ENCODE peak calls at places on chromosomes 4 and X, in ten cellular contexts. W is suprapubic skin, H is breast epithelium, I is A549, Q is AG04450, C is sigmoid colon, B is neural progenitor cell, Y is heart left ventricle, V is BE2C, S is HFF-Myc. M is an unnamed sample.
A peak's percentile ranks its signal among the peaks of the same experiment; 100 is the strongest.

GRCh38 chr4:95506264-95506663 is 42.5 kb downstream of the UNC5C start:
- DNase-seq in W (no peak), H (no peak), I (no peak), Q (no peak), C (no peak), B (no peak), Y (no peak), V (no peak), S (no peak), M (peak; percentile 20)

GRCh38 chr4:54539500-54540029 is 118.2 kb upstream of the KIT start:
- DNase-seq in W (peak; percentile 66), H (peak; percentile 61), I (peak; percentile 6), Q (no peak), C (no peak), B (peak; percentile 91), Y (peak; percentile 80), V (peak; percentile 73), S (no peak), M (no peak)

GRCh38 chr4:95165926-95166524 is 382.7 kb downstream of the UNC5C start:
- DNase-seq in W (no peak), H (no peak), I (peak; percentile 28), Q (peak; percentile 33), C (no peak), B (peak; percentile 85), Y (no peak), V (peak; percentile 51), S (peak; percentile 29), M (peak; percentile 63)

GRCh38 chrX:25976683-25977310 is 161.3 kb upstream of the MAGEB18 start:
- DNase-seq in W (no peak), H (no peak), I (no peak), Q (no peak), C (no peak), B (peak; percentile 62), Y (no peak), V (peak; percentile 11), S (no peak), M (no peak)

GRCh38 chr4:168388890-168389289 is 70.3 kb upstream of the DDX60 start:
- DNase-seq in W (no peak), H (no peak), I (no peak), Q (no peak), C (no peak), B (no peak), Y (no peak), V (no peak), S (no peak), M (peak; percentile 87)

GRCh38 chr4:38189445-38189844 is 229.2 kb downstream of the PTTG2 start:
- DNase-seq in W (no peak), H (no peak), I (peak; percentile 13), Q (peak; percentile 65), C (no peak), B (no peak), Y (no peak), V (no peak), S (peak; percentile 73), M (peak; percentile 91)

GRCh38 chrX:39445336-39445735 is 644.1 kb downstream of the MID1IP1 start:
- DNase-seq in W (no peak), H (no peak), I (no peak), Q (no peak), C (no peak), B (peak; percentile 48), Y (no peak), V (peak; percentile 22), S (no peak), M (no peak)

GRCh38 chr4:158020175-158020574 is 152.7 kb downstream of the GASK1B start:
- DNase-seq in W (peak; percentile 66), H (no peak), I (peak; percentile 10), Q (peak; percentile 86), C (peak; percentile 80), B (no peak), Y (no peak), V (no peak), S (peak; percentile 97), M (peak; percentile 84)

GRCh38 chr4:156638925-156639605 is 332.5 kb downstream of the PDGFC start:
- DNase-seq in W (no peak), H (no peak), I (no peak), Q (peak; percentile 8), C (no peak), B (no peak), Y (no peak), V (no peak), S (no peak), M (peak; percentile 13)

GRCh38 chr4:83646538-83646937 is 110.6 kb downstream of the GPAT3 start:
- DNase-seq in W (no peak), H (no peak), I (no peak), Q (no peak), C (no peak), B (no peak), Y (no peak), V (no peak), S (no peak), M (no peak)

GRCh38 chr4:6416518-6417286 is 55.7 kb downstream of the PPP2R2C start:
- DNase-seq in W (no peak), H (no peak), I (no peak), Q (no peak), C (no peak), B (no peak), Y (no peak), V (peak; percentile 59), S (no peak), M (no peak)

DNA sequence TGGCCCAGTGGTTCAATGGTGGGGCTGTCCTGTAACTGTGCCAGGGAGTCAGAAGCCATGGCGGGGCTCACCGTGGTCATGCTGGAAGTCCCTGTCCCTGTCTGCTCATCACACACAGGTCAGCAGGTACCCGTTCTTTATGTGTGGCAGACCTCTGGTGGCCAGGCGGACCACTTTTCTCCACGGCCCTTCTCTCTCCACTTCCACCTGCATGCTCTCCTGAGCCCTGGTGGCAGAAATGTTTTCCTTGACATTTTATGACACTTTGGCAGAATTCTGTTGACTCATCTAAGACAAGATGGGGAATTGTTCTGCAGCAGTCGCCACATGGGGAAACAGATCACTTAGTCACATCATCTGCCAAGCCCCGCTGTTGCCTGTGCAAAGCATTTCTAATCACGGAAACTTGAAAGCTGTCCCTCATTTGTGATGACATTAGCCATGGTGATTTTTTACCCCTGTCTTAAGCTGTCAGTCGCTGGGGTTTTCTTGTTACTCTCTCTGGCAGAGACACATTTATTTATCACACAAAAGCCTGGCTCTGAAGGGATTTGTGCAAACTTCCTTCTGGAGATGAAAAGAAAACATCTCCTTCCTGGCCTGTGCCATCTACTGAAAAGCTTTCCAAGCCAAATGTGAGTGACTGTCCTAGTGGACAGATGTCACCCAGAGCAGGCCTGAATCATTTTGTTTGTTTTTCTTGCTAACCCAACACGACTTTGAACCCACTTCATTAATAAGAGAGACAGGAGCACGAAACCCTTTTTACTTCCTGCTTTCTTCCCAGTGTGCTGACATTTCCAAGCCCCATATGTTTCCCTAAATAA is 38.8 kb upstream of the STIM2 start:
- DNase-seq in W (no peak), H (no peak), I (no peak), Q (no peak), C (no peak), B (no peak), Y (no peak), V (no peak), S (no peak), M (no peak)
- H3K4me3 ChIP-seq in W (no peak overlapping the region), H (no peak overlapping the region), I (no peak overlapping the region), Q (no peak overlapping the region), C (no peak overlapping the region), B (no peak overlapping the region), Y (no peak overlapping the region), V (no peak overlapping the region), S (no peak overlapping the region), M (no peak overlapping the region)

GRCh38 chrX:78946178-78946896 is 1.1 kb downstream of the P2RY10 start:
- DNase-seq in W (no peak), H (no peak), I (no peak), Q (no peak), C (no peak), B (no peak), Y (no peak), V (no peak), S (no peak), M (no peak)
- H3K4me3 ChIP-seq in W (no peak overlapping the region), H (no peak overlapping the region), I (no peak overlapping the region), Q (no peak overlapping the region), C (no peak overlapping the region), B (no peak overlapping the region), Y (no peak overlapping the region), V (no peak overlapping the region), S (no peak overlapping the region), M (no peak overlapping the region)

GRCh38 chr4:87840149-87840548 is 7.4 kb downstream of the MEPE start:
- DNase-seq in W (no peak), H (no peak), I (no peak), Q (no peak), C (no peak), B (no peak), Y (no peak), V (no peak), S (no peak), M (no peak)
- H3K4me3 ChIP-seq in W (no peak overlapping the region), H (no peak overlapping the region), I (no peak overlapping the region), Q (no peak overlapping the region), C (no peak overlapping the region), B (no peak overlapping the region), Y (no peak overlapping the region), V (no peak overlapping the region), S (no peak overlapping the region), M (no peak overlapping the region)

GRCh38 chrX:153968255-153968654 is 3.4 kb downstream of the HCFC1 start:
- DNase-seq in W (peak; percentile 59), H (no peak), I (no peak), Q (no peak), C (no peak), B (peak; percentile 28), Y (no peak), V (peak; percentile 0), S (no peak), M (no peak)

GRCh38 chrX:153966283-153966688 is 5.3 kb downstream of the HCFC1 start:
- DNase-seq in W (no peak), H (no peak), I (no peak), Q (no peak), C (peak; percentile 80), B (no peak), Y (no peak), V (no peak), S (no peak), M (no peak)

GRCh38 chrX:153967536-153968214 is 3.9 kb downstream of the HCFC1 start:
- DNase-seq in W (peak; percentile 57), H (no peak), I (no peak), Q (no peak), C (no peak), B (no peak), Y (no peak), V (peak; percentile 3), S (no peak), M (no peak)

GRCh38 chrX:153968754-153969124 is 2.9 kb downstream of the HCFC1 start:
- DNase-seq in W (peak; percentile 54), H (no peak), I (no peak), Q (no peak), C (peak; percentile 65), B (peak; percentile 52), Y (no peak), V (peak; percentile 55), S (no peak), M (no peak)

DNA sequence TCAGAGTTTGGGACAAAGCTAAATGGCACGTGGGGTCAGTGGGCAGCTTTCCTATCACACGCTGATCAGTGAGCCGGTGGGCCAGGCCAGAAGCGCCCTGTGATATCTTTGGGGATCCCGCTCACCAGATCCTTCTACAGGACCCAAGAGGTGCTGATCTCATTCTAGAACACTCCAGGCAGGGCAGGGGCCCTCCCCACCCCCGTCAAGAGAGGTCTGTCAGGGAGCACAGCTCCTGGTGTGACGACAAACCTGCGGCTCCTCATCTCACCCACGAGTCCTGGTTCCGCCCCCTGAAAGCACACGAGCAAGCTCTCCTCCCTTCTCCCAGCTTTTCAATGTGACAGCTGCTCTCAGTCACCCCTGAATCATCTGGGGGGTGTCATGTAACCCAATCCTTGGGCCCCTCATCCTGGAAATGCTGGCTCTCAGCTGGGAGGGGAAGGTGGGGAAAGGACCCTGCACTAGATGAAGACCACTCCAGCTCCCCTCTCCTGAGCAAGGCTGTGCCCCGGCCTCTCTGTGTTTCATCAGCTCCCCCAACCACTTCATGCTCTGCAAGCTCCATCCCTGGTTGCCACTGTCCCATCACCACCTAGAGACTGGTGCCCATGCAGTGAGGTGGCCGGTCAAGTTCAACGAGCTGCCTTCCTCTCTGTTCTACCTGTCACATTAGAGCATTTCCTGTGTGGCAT is 4.6 kb downstream of the HCFC1 start:
- DNase-seq in W (peak; percentile 62), H (no peak), I (no peak), Q (no peak), C (peak; percentile 66), B (no peak), Y (no peak), V (peak; percentile 5), S (no peak), M (no peak)
- H3K4me3 ChIP-seq in W (no peak overlapping the region), H (no peak overlapping the region), I (no peak overlapping the region), Q (no peak overlapping the region), C (no peak overlapping the region), B (no peak overlapping the region), Y (no peak overlapping the region), V (no peak overlapping the region), S (peak overlapping the region; percentile 73), M (no peak overlapping the region)

M was measured in bronchial epithelial cell.